ENCODE peak calls at places on chromosomes 1 and 21, in nine cellular contexts. J is thyroid gland; R is CD8-positive, alpha-beta T cell; P is GM12878; A is ovary; G is PC-3; C is Peyer's patch; O is CD8-positive, alpha-beta memory T cell; X is neural progenitor cell. H is an unnamed sample.

GRCh38 chr1:198651685-198652400 is 13.0 kb downstream of the PTPRC start:
- DNase-seq in J (no peak), R (no peak), P (no peak), A (no peak), G (no peak), C (no peak), O (no peak), X (no peak), H (no peak)

GRCh38 chr1:62304515-62304914 is 14.7 kb downstream of the KANK4 start:
- DNase-seq in J (no peak), R (no peak), P (no peak), A (no peak), G (no peak), C (no peak), O (no peak), X (no peak), H (no peak)

GRCh38 chr1:24635195-24635843 is 7.8 kb upstream of the SRRM1 start:
- DNase-seq in J (no peak), R (no peak), P (no peak), A (no peak), G (peak; percentile 85), C (no peak), O (peak; percentile 57), X (peak; percentile 75), H (no peak)

GRCh38 chr1:201020040-201020591 is 3.4 kb downstream of the KIF21B start:
- DNase-seq in J (no peak), R (peak; percentile 44), P (no peak), A (no peak), G (no peak), C (no peak), O (no peak), X (peak; percentile 55), H (no peak)

GRCh38 chr1:236699366-236699765 is 13.1 kb downstream of the ACTN2 start:
- DNase-seq in J (no peak), R (no peak), P (no peak), A (no peak), G (no peak), C (no peak), O (no peak), X (no peak), H (no peak)

GRCh38 chr1:101178688-101179491 is 57.9 kb upstream of the S1PR1 start:
- DNase-seq in J (no peak), R (no peak), P (peak; percentile 80), A (no peak), G (no peak), C (no peak), O (peak; percentile 32), X (no peak), H (no peak)

GRCh38 chr1:232524056-232524455 is 105.9 kb downstream of the SIPA1L2 start:
- DNase-seq in J (no peak), R (no peak), P (no peak), A (no peak), G (peak; percentile 59), C (no peak), O (no peak), X (no peak), H (no peak)

GRCh38 chr21:41825216-41825615 is 53.9 kb downstream of the PRDM15 start:
- DNase-seq in J (no peak), R (no peak), P (no peak), A (no peak), G (no peak), C (no peak), O (no peak), X (no peak), H (no peak)

GRCh38 chr1:58108783-58109182 is 437.7 kb downstream of the OMA1 start:
- DNase-seq in J (no peak), R (no peak), P (peak; percentile 37), A (no peak), G (no peak), C (no peak), O (no peak), X (no peak), H (no peak)

GRCh38 chr1:24294757-24295371 is 24.3 kb upstream of the GRHL3 start:
- DNase-seq in J (peak; percentile 28), R (no peak), P (no peak), A (peak; percentile 28), G (peak; percentile 84), C (peak; percentile 76), O (no peak), X (peak; percentile 39), H (peak; percentile 62)

GRCh38 chr1:175885247-175885646 is 141.9 kb upstream of the TNR start:
- DNase-seq in J (no peak), R (no peak), P (no peak), A (no peak), G (no peak), C (no peak), O (no peak), X (no peak), H (no peak)

GRCh38 chr1:25621876-25622275 is 5.3 kb downstream of the MAN1C1 start:
- DNase-seq in J (no peak), R (no peak), P (no peak), A (no peak), G (no peak), C (no peak), O (no peak), X (no peak), H (no peak)

GRCh38 chr1:176754663-176755062 is 291.7 kb downstream of the PAPPA2 start:
- DNase-seq in J (no peak), R (no peak), P (no peak), A (no peak), G (no peak), C (no peak), O (no peak), X (no peak), H (no peak)

GRCh38 chr1:6025269-6026094 is 20.2 kb upstream of the KCNAB2 start:
- DNase-seq in J (no peak), R (no peak), P (no peak), A (no peak), G (no peak), C (no peak), O (no peak), X (no peak), H (no peak)

GRCh38 chr1:46017876-46018503 is 114.4 kb downstream of the PIK3R3 start:
- DNase-seq in J (no peak), R (no peak), P (no peak), A (no peak), G (no peak), C (no peak), O (no peak), X (no peak), H (no peak)

GRCh38 chr1:40351124-40351523 is 22.4 kb upstream of the SMAP2 start:
- DNase-seq in J (no peak), R (no peak), P (no peak), A (no peak), G (no peak), C (no peak), O (no peak), X (no peak), H (no peak)

GRCh38 chr1:3001471-3002348 is 19.6 kb upstream of the ACTRT2 start:
- DNase-seq in J (no peak), R (no peak), P (no peak), A (no peak), G (no peak), C (peak; percentile 43), O (no peak), X (no peak), H (no peak)
- H3K9me3 ChIP-seq in J (no peaks in the 10 kb centered on the region), R (no peaks in the 10 kb centered on the region), P (no peaks in the 10 kb centered on the region), A (no peaks in the 10 kb centered on the region), G (no peaks in the 10 kb centered on the region), C (no peaks in the 10 kb centered on the region), O (no peaks in the 10 kb centered on the region), X (peaks cover 8% of the 10 kb centered on the region), H (no peaks in the 10 kb centered on the region)

DNA sequence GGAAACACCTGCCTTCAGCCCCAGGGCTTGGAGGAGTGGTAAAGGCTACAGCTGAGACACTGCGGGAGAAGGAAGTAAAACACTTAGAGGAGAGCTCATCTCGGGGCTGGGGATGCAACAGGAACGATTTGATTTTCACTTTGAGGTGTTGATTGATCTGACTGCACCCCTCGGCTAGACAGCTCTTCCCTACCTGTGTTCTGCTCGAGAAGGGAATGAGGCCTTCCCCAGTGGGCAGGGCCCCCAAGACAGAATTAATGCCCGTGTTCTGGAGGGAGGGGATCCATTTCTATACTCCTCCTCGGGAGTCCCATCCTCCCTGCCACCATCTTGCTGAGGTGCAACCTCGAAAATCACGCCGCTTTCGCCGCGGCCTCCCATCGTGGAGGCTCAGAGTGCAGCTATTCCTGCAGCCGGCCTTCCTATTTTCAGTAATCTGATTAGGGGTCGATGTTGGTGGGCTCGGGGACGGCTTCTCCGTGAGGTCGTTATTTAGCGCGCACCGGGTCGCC is 2.4 kb downstream of the ATP2B4 start:
- DNase-seq in J (no peak), R (no peak), P (no peak), A (no peak), G (no peak), C (no peak), O (peak; percentile 31), X (no peak), H (no peak)
- H3K4me3 ChIP-seq in J (peak overlapping the region; percentile 80), R (peak overlapping the region; percentile 89), P (peak overlapping the region; percentile 46), A (peak overlapping the region; percentile 78), G (peak overlapping the region; percentile 81), C (peak overlapping the region; percentile 61), O (peak overlapping the region; percentile 88), X (peak overlapping the region; percentile 83), H (peak overlapping the region; percentile 86)

GRCh38 chr1:247054992-247055415 is 23.6 kb downstream of the ZNF670 start:
- DNase-seq in J (no peak), R (no peak), P (no peak), A (no peak), G (no peak), C (no peak), O (no peak), X (no peak), H (no peak)
- H3K9me3 ChIP-seq in J (no peaks in the 10 kb centered on the region), R (peaks cover 31% of the 10 kb centered on the region), P (peaks cover 10% of the 10 kb centered on the region), A (peaks cover 6% of the 10 kb centered on the region), G (peaks cover 73% of the 10 kb centered on the region), C (no peaks in the 10 kb centered on the region), O (peaks cover 28% of the 10 kb centered on the region), X (peaks cover 59% of the 10 kb centered on the region), H (peaks cover 33% of the 10 kb centered on the region)

GRCh38 chr1:14921057-14921456 is 232.5 kb upstream of the TMEM51 start:
- DNase-seq in J (no peak), R (no peak), P (peak; percentile 24), A (no peak), G (no peak), C (no peak), O (no peak), X (no peak), H (no peak)

GRCh38 chr1:14924012-14924452 is 229.5 kb upstream of the TMEM51 start:
- DNase-seq in J (peak; percentile 93), R (peak; percentile 24), P (no peak), A (peak; percentile 79), G (peak; percentile 31), C (peak; percentile 81), O (no peak), X (peak; percentile 88), H (peak; percentile 79)

GRCh38 chr1:14924455-14925325 is 228.9 kb upstream of the TMEM51 start:
- DNase-seq in J (peak; percentile 69), R (no peak), P (no peak), A (peak; percentile 75), G (peak; percentile 36), C (peak; percentile 75), O (no peak), X (peak; percentile 65), H (peak; percentile 37)

GRCh38 chr1:14923400-14924011 is 230.0 kb upstream of the TMEM51 start:
- DNase-seq in J (no peak), R (no peak), P (no peak), A (no peak), G (no peak), C (no peak), O (no peak), X (no peak), H (no peak)

DNA sequence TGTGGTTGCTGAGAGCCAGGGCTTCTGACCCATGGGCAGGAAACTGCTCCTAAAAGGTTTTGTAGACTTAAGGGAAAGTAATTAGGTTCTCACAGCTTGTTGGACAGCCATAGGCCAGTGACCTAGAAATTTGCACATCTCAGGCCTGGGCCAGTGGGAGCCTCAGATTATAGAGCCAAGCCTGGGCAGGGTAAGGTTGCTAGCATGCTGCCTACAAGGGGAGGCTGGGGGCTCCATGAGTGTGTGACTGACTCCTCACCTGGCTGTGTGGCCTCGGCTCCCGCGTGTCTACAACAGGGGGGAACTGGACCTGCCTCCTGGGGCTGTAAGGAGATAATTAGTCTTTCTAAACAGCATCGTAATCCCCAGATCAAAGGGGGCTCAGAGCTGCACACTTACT is 230.6 kb upstream of the TMEM51 start:
- DNase-seq in J (no peak), R (no peak), P (no peak), A (no peak), G (no peak), C (peak; percentile 39), O (no peak), X (peak; percentile 37), H (no peak)
- H3K4me3 ChIP-seq in J (no peak overlapping the region), R (no peak overlapping the region), P (no peak overlapping the region), A (no peak overlapping the region), G (no peak overlapping the region), C (no peak overlapping the region), O (no peak overlapping the region), X (no peak overlapping the region), H (no peak overlapping the region)

H was measured in psoas muscle.